ENCODE peak calls at places on chromosomes 2 and 18, in four cellular contexts. E is sigmoid colon, A is GM23338, Y is AG04449. L is an unnamed sample.

GRCh38 chr2:86433137-86433536 is 8.0 kb upstream of the KDM3A start:
- DNase-seq in E (no peak), Y (no peak), A (no peak), L (no peak)

GRCh38 chr2:174012347-174013309 is 47.5 kb upstream of the SP3 start:
- DNase-seq in A (peak; percentile 91), Y (no peak), E (peak; percentile 92), L (no peak)

GRCh38 chr18:23257686-23258565 is 122.6 kb downstream of the CABLES1 start:
- DNase-seq in E (no peak), A (no peak), Y (no peak), L (no peak)

GRCh38 chr2:230811508-230811907 is 53.2 kb upstream of the ITM2C start:
- DNase-seq in A (no peak), Y (no peak), E (no peak), L (no peak)

GRCh38 chr2:3661149-3661660 is 3.2 kb downstream of the ALLC start:
- DNase-seq in E (no peak), Y (peak; percentile 5), A (no peak), L (peak; percentile 59)

GRCh38 chr2:170466632-170467031 is 248.5 kb upstream of the SP5 start:
- DNase-seq in Y (no peak), A (no peak), E (no peak), L (no peak)

GRCh38 chr2:197130318-197130717 is 180.3 kb downstream of the ANKRD44 start:
- DNase-seq in A (no peak), Y (no peak), E (no peak), L (no peak)

GRCh38 chr2:45263147-45263546 is 253.9 kb upstream of the SIX2 start:
- DNase-seq in Y (no peak), A (no peak), E (no peak), L (no peak)

GRCh38 chr2:128236491-128237035 is 82.1 kb downstream of the HS6ST1 start:
- DNase-seq in Y (peak; percentile 67), A (no peak), E (no peak), L (no peak)

GRCh38 chr18:9721893-9722515 is 13.9 kb downstream of the RAB31 start:
- DNase-seq in Y (no peak), E (peak; percentile 29), A (no peak), L (no peak)

GRCh38 chr2:105854972-105855371 is 110.3 kb downstream of the NCK2 start:
- DNase-seq in Y (no peak), A (no peak), E (no peak), L (no peak)

GRCh38 chr2:222024934-222025890 is 273.6 kb downstream of the PAX3 start:
- DNase-seq in Y (no peak), A (peak; percentile 84), E (no peak), L (peak; percentile 21)

GRCh38 chr18:51278045-51278649 is 80.7 kb upstream of the MEX3C start:
- DNase-seq in E (no peak), A (peak; percentile 83), Y (no peak), L (peak; percentile 7)

GRCh38 chr2:226431301-226431955 is 368.2 kb downstream of the IRS1 start:
- DNase-seq in E (no peak), Y (peak; percentile 49), A (no peak), L (no peak)

GRCh38 chr2:85853499-85854165 is 35.2 kb downstream of the ST3GAL5 start:
- DNase-seq in E (no peak), Y (no peak), A (no peak), L (no peak)

GRCh38 chr2:151730242-151730975 is 3.9 kb downstream of the NEB start:
- DNase-seq in A (peak; percentile 63), Y (peak; percentile 5), E (no peak), L (no peak)

GRCh38 chr2:16623046-16623445 is 42.6 kb downstream of the CYRIA start:
- DNase-seq in A (no peak), Y (no peak), E (no peak), L (no peak)

GRCh38 chr18:76819411-76820136 is 2.8 kb upstream of the ZNF236 start:
- DNase-seq in A (no peak), E (peak; percentile 39), Y (no peak), L (no peak)

GRCh38 chr2:186645999-186646398 is 47.9 kb upstream of the FAM171B start:
- DNase-seq in Y (no peak), E (no peak), A (no peak), L (no peak)

GRCh38 chr2:113175101-113175628 is 1.4 kb downstream of the PSD4 start:
- DNase-seq in E (no peak), Y (no peak), A (no peak), L (no peak)

GRCh38 chr18:76518543-76519155 is 23.6 kb upstream of the ZNF516 start:
- DNase-seq in Y (no peak), A (peak; percentile 74), E (no peak), L (no peak)

GRCh38 chr2:96413067-96413722 is 77.6 kb downstream of the NCAPH start:
- DNase-seq in E (no peak), Y (no peak), A (no peak), L (no peak)

GRCh38 chr2:189511935-189512334 is 68.7 kb downstream of the SLC40A1 start:
- DNase-seq in A (no peak), Y (no peak), E (no peak), L (no peak)

GRCh38 chr2:224882291-224883171 is 159.7 kb downstream of the DOCK10 start:
- DNase-seq in E (no peak), A (no peak), Y (peak; percentile 63), L (peak; percentile 73)

GRCh38 chr2:223944704-223945531 is at the start of gene WDFY1:
- DNase-seq in Y (no peak), A (peak; percentile 92), E (peak; percentile 93), L (no peak)

GRCh38 chr2:113197347-113198047 is 23.7 kb downstream of the PSD4 start:
- DNase-seq in A (no peak), E (no peak), Y (no peak), L (no peak)

GRCh38 chr18:56955490-56955889 is 191.4 kb upstream of the BOD1L2 start:
- DNase-seq in E (no peak), A (no peak), Y (no peak), L (no peak)

GRCh38 chr18:37286801-37287200 is 278.8 kb downstream of the CELF4 start:
- DNase-seq in E (no peak), A (no peak), Y (no peak), L (no peak)

GRCh38 chr2:74587664-74588277 is 33.3 kb downstream of the DOK1 start:
- DNase-seq in Y (no peak), A (peak; percentile 82), E (peak; percentile 84), L (no peak)

GRCh38 chr2:201618744-201619654 is 24.3 kb downstream of the TMEM237 start:
- DNase-seq in E (peak; percentile 79), A (peak; percentile 77), Y (no peak), L (no peak)

GRCh38 chr18:3596324-3597158 is 146.6 kb downstream of the TGIF1 start:
- DNase-seq in A (no peak), Y (no peak), E (peak; percentile 77), L (no peak)

GRCh38 chr2:237885171-237885930 is 25.9 kb downstream of the RAMP1 start:
- DNase-seq in E (peak; percentile 83), Y (no peak), A (no peak), L (no peak)

GRCh38 chr18:2570772-2571199 is 519 bp downstream of the METTL4 start:
- DNase-seq in A (peak; percentile 75), Y (peak; percentile 16), E (peak; percentile 82), L (peak; percentile 24)

GRCh38 chr18:70931942-70932814 is 643.3 kb downstream of the SOCS6 start:
- DNase-seq in A (peak; percentile 28), Y (no peak), E (no peak), L (no peak)

GRCh38 chr2:41930807-41931566 is 116.8 kb upstream of the PKDCC start:
- DNase-seq in Y (no peak), A (no peak), E (no peak), L (no peak)

GRCh38 chr2:11858883-11859282 is 112.5 kb downstream of the LPIN1 start:
- DNase-seq in A (no peak), Y (no peak), E (no peak), L (no peak)

GRCh38 chr2:133718688-133719201 is 150.5 kb upstream of the NCKAP5 start:
- DNase-seq in E (no peak), Y (peak; percentile 79), A (no peak), L (peak; percentile 22)

GRCh38 chr2:24993797-24994196 is 22.0 kb upstream of the DNAJC27 start:
- DNase-seq in E (no peak), A (no peak), Y (no peak), L (no peak)

GRCh38 chr2:219542931-219543595 is 546 bp downstream of the CHPF start:
- DNase-seq in Y (no peak), A (peak; percentile 50), E (no peak), L (no peak)

GRCh38 chr2:199405241-199405640 is 52.5 kb downstream of the SATB2 start:
- DNase-seq in A (peak; percentile 90), Y (no peak), E (no peak), L (no peak)
- TF ChIP-seq CTCF in A (peak; percentile 63), Y (no peak), E (no peak), L (peak; percentile 38)

GRCh38 chr18:77944533-77944932 is 694.9 kb downstream of the GALR1 start:
- DNase-seq in Y (no peak), E (no peak), A (no peak), L (no peak)

DNA sequence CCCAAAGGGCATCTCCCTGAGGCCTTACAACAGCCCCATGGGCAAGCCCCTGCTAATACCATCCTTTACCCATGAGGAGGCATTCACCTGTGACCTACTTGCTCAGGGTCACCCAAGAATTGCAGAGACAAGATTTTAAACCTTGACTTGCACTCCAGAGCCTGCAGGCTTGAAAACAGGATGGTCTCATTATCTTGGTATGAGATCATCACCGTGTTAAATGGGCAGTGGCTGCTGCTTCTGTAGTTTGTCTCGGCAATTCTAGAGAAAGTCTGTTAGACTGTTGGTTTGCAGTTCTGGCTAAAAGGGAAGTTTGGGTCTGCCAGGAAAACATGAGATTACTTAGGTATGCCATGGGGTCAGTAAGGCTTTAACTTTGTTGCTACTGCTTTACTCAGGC is 698.9 kb downstream of the GALR1 start:
- DNase-seq in E (no peak), Y (no peak), A (no peak), L (no peak)
- H3K4me3 ChIP-seq in E (no peak overlapping the region), Y (no peak overlapping the region), A (no peak overlapping the region), L (no peak overlapping the region)

GRCh38 chr18:38940475-38940862 is 1374.9 kb upstream of the CELF4 start:
- DNase-seq in Y (no peak), A (no peak), E (no peak), L (no peak)
- TF ChIP-seq CTCF in Y (no peak), A (no peak), E (no peak), L (no peak)

GRCh38 chr18:45708831-45709230 is 15.2 kb upstream of the SLC14A1 start:
- DNase-seq in A (no peak), Y (no peak), E (no peak), L (no peak)
- H3K4me3 ChIP-seq in A (no peak overlapping the region), Y (no peak overlapping the region), E (no peak overlapping the region), L (no peak overlapping the region)

DNA sequence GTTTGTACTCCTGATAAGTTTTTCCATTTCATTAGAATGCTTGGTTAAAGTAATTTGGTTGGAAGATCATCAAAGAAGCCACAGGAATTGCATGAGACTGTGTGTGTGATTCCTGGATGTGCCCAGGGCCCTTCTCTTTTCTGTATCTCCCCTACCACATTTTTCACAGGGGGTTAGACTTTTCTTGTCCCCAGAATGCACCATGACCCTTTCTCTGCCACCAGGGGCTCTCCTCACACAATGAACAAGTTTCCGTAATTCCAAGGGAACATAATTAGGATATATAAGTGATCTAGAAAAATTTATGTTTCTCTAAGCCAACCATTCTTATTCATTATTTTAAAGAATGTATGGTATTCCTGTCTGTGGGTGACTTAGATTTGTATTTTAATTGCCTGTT is 291.8 kb downstream of the NEDD4L start:
- DNase-seq in Y (no peak), A (peak; percentile 44), E (no peak), L (no peak)
- TF ChIP-seq CTCF in Y (peak; percentile 37), A (peak; percentile 57), E (no peak), L (peak; percentile 23)